ENCODE peak calls at places on chromosomes 12 and 14, in four cellular contexts. R, J, Z and L are unnamed samples.

GRCh38 chr14:54317396-54317795 is 79.4 kb upstream of the CDKN3 start:
- DNase-seq in J (no peak), Z (no peak), R (no peak), L (no peak)

GRCh38 chr12:100337727-100338126 is 19.1 kb upstream of the SLC17A8 start:
- DNase-seq in Z (no peak), J (no peak), R (no peak), L (no peak)

GRCh38 chr12:52041032-52041431 is 10.2 kb upstream of the NR4A1 start:
- DNase-seq in J (no peak), Z (no peak), R (no peak), L (no peak)

GRCh38 chr14:54364555-54365415 is 32.0 kb upstream of the CDKN3 start:
- DNase-seq in J (peak; percentile 64), R (peak; percentile 91), Z (no peak), L (no peak)

GRCh38 chr12:662541-663292 is 528 bp downstream of the NINJ2 start:
- DNase-seq in R (peak; percentile 35), Z (no peak), J (no peak), L (no peak)

GRCh38 chr14:24037658-24038037 is 14.2 kb upstream of the CARMIL3 start:
- DNase-seq in Z (no peak), R (no peak), J (no peak), L (no peak)

GRCh38 chr14:37036669-37037341 is 135.6 kb downstream of the SLC25A21 start:
- DNase-seq in Z (no peak), R (peak; percentile 49), J (no peak), L (no peak)

GRCh38 chr14:104563742-104564615 is 15.6 kb upstream of the C14orf180 start:
- DNase-seq in J (peak; percentile 64), Z (peak; percentile 20), R (peak; percentile 46), L (peak; percentile 82)

GRCh38 chr12:76108356-76108755 is 23.9 kb upstream of the NAP1L1 start:
- DNase-seq in Z (no peak), R (peak; percentile 20), J (peak; percentile 42), L (no peak)

GRCh38 chr14:103284574-103285467 is 49.2 kb upstream of the EIF5 start:
- DNase-seq in J (peak; percentile 59), Z (no peak), R (peak; percentile 23), L (no peak)

GRCh38 chr12:50660425-50660822 is 103.5 kb upstream of the ATF1 start:
- DNase-seq in Z (no peak), R (no peak), J (no peak), L (no peak)

GRCh38 chr14:68975667-68976066 is 3.4 kb downstream of the ACTN1 start:
- DNase-seq in J (peak; percentile 73), R (peak; percentile 89), Z (no peak), L (no peak)

GRCh38 chr12:93247313-93248057 is 130.2 kb upstream of the NUDT4 start:
- DNase-seq in R (peak; percentile 59), J (peak; percentile 43), Z (no peak), L (no peak)